ENCODE peak calls at places on chromosome 12, in seven cellular contexts. P is Peyer's patch, I is gastrocnemius medialis, A is IMR-90, D is left lung, X is mesenchymal stem cell, O is endodermal cell. N is an unnamed sample. For H3K36me3, the result is how much of the 10 kb centered on the place peaks cover.

GRCh38 chr12:72144553-72144952 is 127.6 kb upstream of the TRHDE start:
- DNase-seq in P (no peak), I (no peak), A (no peak), D (no peak), X (no peak), O (no peak), N (no peak)

GRCh38 chr12:19945559-19946485 is 422.5 kb upstream of the PDE3A start:
- DNase-seq in P (no peak), I (no peak), A (peak), D (no peak), X (peak), O (no peak), N (no peak)

GRCh38 chr12:11812558-11813421 is 163.3 kb downstream of the ETV6 start:
- DNase-seq in P (peak), I (no peak), A (peak), D (peak), X (peak), O (peak), N (peak)

GRCh38 chr12:23464241-23464812 is 485.1 kb downstream of the SOX5 start:
- DNase-seq in P (no peak), I (no peak), A (no peak), D (peak), X (no peak), O (no peak), N (no peak)

GRCh38 chr12:39230086-39230485 is 212.8 kb downstream of the KIF21A start:
- DNase-seq in P (no peak), I (no peak), A (no peak), D (no peak), X (peak), O (no peak), N (peak)

GRCh38 chr12:54658306-54659264 is 10.4 kb upstream of the DCD start:
- DNase-seq in P (peak), I (no peak), A (peak), D (no peak), X (no peak), O (peak), N (peak)

GRCh38 chr12:16607895-16608294 is 1.9 kb upstream of the LMO3 start:
- DNase-seq in P (no peak), I (no peak), A (no peak), D (no peak), X (no peak), O (no peak), N (no peak)

GRCh38 chr12:124745891-124746570 is 117.6 kb downstream of the SCARB1 start:
- DNase-seq in P (peak), I (peak), A (peak), D (peak), X (peak), O (peak), N (peak)

GRCh38 chr12:4137015-4137414 is 136.5 kb upstream of the CCND2 start:
- DNase-seq in P (no peak), I (no peak), A (no peak), D (no peak), X (no peak), O (no peak), N (no peak)

GRCh38 chr12:113647048-113647447 is 175.4 kb upstream of the LHX5 start:
- DNase-seq in P (no peak), I (no peak), A (no peak), D (no peak), X (no peak), O (peak), N (peak)

GRCh38 chr12:38906482-38907170 is 1.2 kb upstream of the CPNE8 start:
- DNase-seq in P (peak), I (peak), A (no peak), D (peak), X (peak), O (peak), N (peak)

GRCh38 chr12:62050785-62051184 is 209.4 kb upstream of the USP15 start:
- DNase-seq in P (no peak), I (no peak), A (no peak), D (no peak), X (no peak), O (no peak), N (no peak)

GRCh38 chr12:51972849-51973273 is 21.4 kb downstream of the ACVR1B start:
- DNase-seq in P (peak), I (peak), A (peak), D (peak), X (peak), O (no peak), N (peak)

GRCh38 chr12:107287436-107288413 is 194.4 kb upstream of the CRY1 start:
- DNase-seq in P (no peak), I (no peak), A (peak), D (no peak), X (no peak), O (no peak), N (no peak)

GRCh38 chr12:46824709-46825108 is 1.1 kb downstream of the SLC38A4 start:
- DNase-seq in P (no peak), I (no peak), A (no peak), D (no peak), X (no peak), O (no peak), N (no peak)

GRCh38 chr12:58897969-58898368 is 22.3 kb downstream of the LRIG3 start:
- DNase-seq in P (no peak), I (no peak), A (no peak), D (no peak), X (no peak), O (no peak), N (no peak)

DNA sequence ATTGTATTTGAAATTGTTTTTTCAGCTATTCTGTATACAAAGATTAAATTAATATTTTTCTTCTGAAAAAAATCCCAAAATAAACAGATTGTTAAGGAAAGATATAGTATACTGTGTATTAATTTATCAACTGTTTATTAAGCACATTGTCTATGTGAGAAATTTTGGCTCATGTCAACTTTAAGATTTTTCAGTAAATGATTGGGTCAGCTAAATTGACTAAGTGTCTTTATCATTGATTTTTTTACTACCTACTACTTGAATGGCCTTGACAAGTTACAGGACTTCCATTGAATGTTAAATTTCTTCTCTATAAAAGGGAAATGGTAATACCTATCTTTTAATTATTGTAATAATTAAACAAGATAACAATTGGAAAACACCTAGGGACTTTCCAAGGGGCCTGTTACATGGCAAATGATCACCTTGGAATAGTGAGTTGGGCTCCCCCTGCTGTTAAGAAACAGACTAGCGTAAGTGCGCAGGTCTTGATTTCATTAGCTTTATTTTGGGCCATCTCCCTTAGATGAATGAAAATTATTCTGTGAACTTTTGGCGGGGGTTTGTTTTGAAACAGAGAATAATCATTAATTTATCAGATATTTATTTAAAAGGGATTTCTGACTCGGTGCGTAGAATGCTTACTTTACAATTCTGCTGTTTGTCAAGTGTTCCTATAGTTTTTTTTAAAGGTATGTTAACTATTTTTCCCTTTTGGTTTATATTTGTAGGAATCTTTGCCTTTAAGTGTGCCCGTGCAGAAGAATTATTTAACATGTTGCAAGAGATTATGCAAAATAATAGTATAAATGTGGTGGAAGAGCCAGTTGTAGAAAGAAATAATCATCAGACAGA is 14.5 kb upstream of the CCT2 start:
- DNase-seq in P (peak), I (peak), A (peak), D (no peak), X (peak), O (peak), N (peak)
- H3K36me3 ChIP-seq in P (under half), I (under half), A (under half), D (under half), X (half or more), O (half or more), N (under half)

GRCh38 chr12:100317371-100317770 is 39.5 kb upstream of the SLC17A8 start:
- DNase-seq in P (no peak), I (no peak), A (no peak), D (no peak), X (no peak), O (no peak), N (no peak)
- H3K36me3 ChIP-seq in P (under half), I (half or more), A (under half), D (half or more), X (half or more), O (half or more), N (under half)

DNA sequence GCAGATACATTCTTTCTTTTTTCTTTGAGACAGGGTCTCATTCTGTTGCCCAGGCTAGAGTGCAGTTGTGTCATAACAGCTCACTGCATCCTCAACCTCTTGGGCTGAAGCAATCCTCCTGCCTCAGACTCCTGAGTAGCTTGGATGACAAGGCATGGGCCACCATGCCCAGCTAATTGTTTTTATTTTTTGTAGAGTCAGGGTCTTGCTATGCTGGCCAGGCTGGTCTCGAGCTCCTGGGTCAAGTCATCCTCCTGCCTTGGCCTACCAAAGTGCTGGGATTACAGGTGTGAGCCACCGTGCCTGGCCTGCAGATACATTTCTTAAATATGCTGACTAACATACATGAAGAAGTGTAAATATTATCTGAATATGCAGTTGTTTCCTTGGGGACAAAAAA is 115.8 kb downstream of the HECTD4 start:
- DNase-seq in P (no peak), I (no peak), A (no peak), D (no peak), X (no peak), O (no peak), N (no peak)
- H3K36me3 ChIP-seq in P (under half), I (half or more), A (under half), D (half or more), X (half or more), O (half or more), N (under half)

DNA sequence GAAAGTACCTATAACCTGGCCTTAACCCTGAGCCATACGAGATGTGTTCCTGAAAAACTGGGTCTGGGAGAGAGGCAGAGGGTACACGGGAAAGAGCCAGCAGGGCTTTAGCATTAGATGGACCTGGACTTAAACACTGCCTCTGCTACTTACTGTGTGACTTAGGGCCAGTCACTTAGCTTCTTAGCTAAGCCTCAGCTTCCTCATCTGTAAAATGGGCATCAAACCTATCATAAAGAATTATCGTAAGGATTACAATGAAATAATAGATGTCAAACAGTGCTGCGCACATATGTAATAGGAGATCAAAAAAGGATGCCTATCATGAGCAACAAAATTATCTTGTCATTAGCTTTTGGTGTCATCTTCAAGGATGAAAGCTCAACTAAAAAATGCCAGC is 23.6 kb downstream of the ANAPC5 start:
- DNase-seq in P (no peak), I (no peak), A (no peak), D (no peak), X (no peak), O (no peak), N (no peak)
- H3K36me3 ChIP-seq in P (under half), I (half or more), A (under half), D (half or more), X (half or more), O (half or more), N (half or more)

GRCh38 chr12:119712721-119713120 is 44.8 kb downstream of the PRKAB1 start:
- DNase-seq in P (no peak), I (no peak), A (no peak), D (no peak), X (no peak), O (no peak), N (no peak)

GRCh38 chr12:119710374-119710773 is 42.4 kb downstream of the PRKAB1 start:
- DNase-seq in P (no peak), I (peak), A (no peak), D (no peak), X (no peak), O (no peak), N (no peak)

GRCh38 chr12:119711693-119712092 is 43.8 kb downstream of the PRKAB1 start:
- DNase-seq in P (no peak), I (no peak), A (no peak), D (no peak), X (no peak), O (no peak), N (no peak)

GRCh38 chr12:119713551-119714031 is 45.7 kb downstream of the PRKAB1 start:
- DNase-seq in P (no peak), I (no peak), A (no peak), D (no peak), X (no peak), O (no peak), N (no peak)

DNA sequence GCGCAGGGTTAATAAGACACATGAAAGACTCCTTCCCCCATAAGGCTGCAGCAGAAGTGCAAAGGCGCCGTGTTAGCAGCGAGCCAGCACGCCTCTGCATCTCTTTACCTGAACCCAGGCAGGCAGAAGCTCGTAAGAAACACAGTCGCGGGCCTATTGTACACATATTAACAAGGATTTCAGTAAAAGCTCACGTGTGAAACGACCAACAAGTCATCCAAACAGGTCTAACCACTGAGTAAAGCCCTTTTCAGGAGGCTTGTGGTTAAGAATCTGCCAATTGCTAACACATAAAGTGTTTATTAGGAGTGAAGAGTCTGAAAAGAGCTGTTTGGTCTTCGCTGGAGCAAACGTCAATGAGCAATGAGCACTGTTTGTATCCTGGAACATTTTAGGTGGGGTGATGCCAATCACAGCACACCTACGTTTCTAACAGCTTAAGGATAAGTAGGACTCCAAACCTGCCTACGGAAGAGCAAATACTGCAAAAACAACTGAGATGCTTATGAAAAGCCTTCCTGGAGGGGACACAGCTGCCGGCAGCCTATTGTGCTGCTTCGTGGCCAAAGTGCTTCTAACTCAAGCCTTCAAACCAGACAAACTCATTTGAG is 43.1 kb downstream of the PRKAB1 start:
- DNase-seq in P (no peak), I (no peak), A (no peak), D (no peak), X (no peak), O (no peak), N (no peak)
- H3K36me3 ChIP-seq in P (under half), I (under half), A (under half), D (under half), X (half or more), O (half or more), N (half or more)